ENCODE peak calls at places on chromosomes 16 and 17, in nine cellular contexts. B, T, D, V, J, N, A, K and O are unnamed samples.

GRCh38 chr17:36501963-36502362 is 15.5 kb downstream of the ZNHIT3 start:
- DNase-seq in B (no peak), T (no peak), D (no peak), V (no peak), J (no peak), N (no peak), A (no peak), K (no peak), O (no peak)

GRCh38 chr17:30586818-30587595 is 109.8 kb downstream of the GOSR1 start:
- DNase-seq in B (no peak), T (no peak), D (no peak), V (no peak), J (no peak), N (no peak), A (no peak), K (no peak), O (no peak)

GRCh38 chr17:2718150-2718938 is 6.8 kb upstream of the CLUH start:
- DNase-seq in B (no peak), T (no peak), D (no peak), V (no peak), J (no peak), N (no peak), A (no peak), K (no peak), O (no peak)

GRCh38 chr17:45131616-45132301 is 556 bp downstream of the PLCD3 start:
- DNase-seq in B (peak), T (peak), D (peak), V (no peak), J (peak), N (peak), A (peak), K (peak), O (no peak)

GRCh38 chr16:67393111-67393789 is at the start of gene TPPP3:
- DNase-seq in B (peak), T (peak), D (peak), V (no peak), J (peak), N (peak), A (no peak), K (no peak), O (peak)

GRCh38 chr16:11254913-11255736 is 879 bp downstream of the SOCS1 start:
- DNase-seq in B (peak), T (peak), D (peak), V (no peak), J (no peak), N (peak), A (peak), K (peak), O (peak)

GRCh38 chr17:75909051-75909811 is 4.5 kb upstream of the MRPL38 start:
- DNase-seq in B (no peak), T (no peak), D (no peak), V (no peak), J (no peak), N (peak), A (no peak), K (no peak), O (peak)

GRCh38 chr17:79671387-79671752 is 59.4 kb upstream of the ENPP7 start:
- DNase-seq in B (no peak), T (no peak), D (no peak), V (no peak), J (no peak), N (no peak), A (no peak), K (no peak), O (no peak)

GRCh38 chr17:48647964-48648245 is 21.7 kb upstream of the HOXB9 start:
- DNase-seq in B (no peak), T (no peak), D (no peak), V (no peak), J (no peak), N (no peak), A (no peak), K (no peak), O (no peak)

GRCh38 chr17:42459983-42460300 is 1.3 kb downstream of the ATP6V0A1 start:
- DNase-seq in B (no peak), T (peak), D (no peak), V (peak), J (no peak), N (no peak), A (no peak), K (no peak), O (no peak)

GRCh38 chr17:18966831-18967624 is 15.1 kb downstream of the SLC5A10 start:
- DNase-seq in B (peak), T (no peak), D (no peak), V (no peak), J (no peak), N (peak), A (no peak), K (no peak), O (no peak)